ENCODE peak calls at places on chromosomes 1 and 21, in four cellular contexts. S is adrenal gland, X is IMR-90, W is erythroblast. P is an unnamed sample.

GRCh38 chr21:46129846-46130651 is 25.3 kb downstream of the FTCD start:
- DNase-seq in S (no peak), X (no peak), W (no peak), P (no peak)

GRCh38 chr1:7467476-7468175 is 303.5 kb upstream of the VAMP3 start:
- DNase-seq in S (no peak), X (no peak), W (no peak), P (no peak)

GRCh38 chr1:169119405-169119804 is 12.9 kb downstream of the ATP1B1 start:
- DNase-seq in S (no peak), X (peak), W (no peak), P (no peak)

GRCh38 chr1:227793079-227793947 is 22.2 kb upstream of the PRSS38 start:
- DNase-seq in S (no peak), X (no peak), W (no peak), P (no peak)

GRCh38 chr1:2330511-2331199 is 60.7 kb downstream of the MORN1 start:
- DNase-seq in S (no peak), X (peak), W (no peak), P (no peak)

GRCh38 chr1:170680428-170680827 is 16.5 kb downstream of the PRRX1 start:
- DNase-seq in S (no peak), X (peak), W (no peak), P (no peak)

GRCh38 chr1:20899154-20899972 is 112.3 kb upstream of the HP1BP3 start:
- DNase-seq in S (no peak), X (no peak), W (no peak), P (no peak)

GRCh38 chr1:217713223-217713622 is 82.1 kb downstream of the SPATA17 start:
- DNase-seq in S (no peak), X (peak), W (no peak), P (no peak)

GRCh38 chr21:42223826-42224575 is 5.1 kb downstream of the ABCG1 start:
- DNase-seq in S (no peak), X (no peak), W (no peak), P (no peak)

GRCh38 chr1:7656821-7657220 is 114.3 kb upstream of the VAMP3 start:
- DNase-seq in S (no peak), X (no peak), W (no peak), P (no peak)

GRCh38 chr1:67004176-67004575 is 49.8 kb downstream of the SLC35D1 start:
- DNase-seq in S (no peak), X (peak), W (no peak), P (no peak)

GRCh38 chr1:109423498-109423897 is 2.8 kb downstream of the PSMA5 start:
- DNase-seq in S (no peak), X (no peak), W (no peak), P (no peak)

GRCh38 chr1:234980657-234981396 is 147.8 kb downstream of the TOMM20 start:
- DNase-seq in S (peak), X (peak), W (peak), P (peak)

GRCh38 chr1:12600880-12601633 is 17.0 kb downstream of the DHRS3 start:
- DNase-seq in S (no peak), X (no peak), W (peak), P (peak)

GRCh38 chr1:174858301-174858700 is 141.4 kb upstream of the CACYBP start:
- DNase-seq in S (no peak), X (no peak), W (no peak), P (no peak)

GRCh38 chr1:239814306-239814881 is 277.3 kb upstream of the FMN2 start:
- DNase-seq in S (peak), X (peak), W (no peak), P (peak)

GRCh38 chr1:213989071-213989739 is 1.4 kb downstream of the PROX1 start:
- DNase-seq in S (peak), X (no peak), W (no peak), P (no peak)

GRCh38 chr1:4702927-4703326 is 48.5 kb downstream of the AJAP1 start:
- DNase-seq in S (no peak), X (no peak), W (no peak), P (no peak)

GRCh38 chr1:38076038-38076437 is 29.4 kb upstream of the POU3F1 start:
- DNase-seq in S (peak), X (peak), W (peak), P (peak)

GRCh38 chr1:173304529-173305227 is 97.5 kb upstream of the TNFSF4 start:
- DNase-seq in S (no peak), X (no peak), W (no peak), P (no peak)

GRCh38 chr1:228190182-228190581 is 17.7 kb upstream of the OBSCN start:
- DNase-seq in S (no peak), X (no peak), W (no peak), P (no peak)

GRCh38 chr1:155698382-155699038 is 9.6 kb downstream of the DAP3 start:
- DNase-seq in S (no peak), X (peak), W (no peak), P (no peak)

GRCh38 chr1:55427576-55427975 is 212.4 kb upstream of the USP24 start:
- DNase-seq in S (no peak), X (no peak), W (no peak), P (no peak)

GRCh38 chr1:102262994-102263393 is 266.3 kb upstream of the OLFM3 start:
- DNase-seq in S (no peak), X (no peak), W (no peak), P (peak)

GRCh38 chr1:200176181-200176580 is 148.7 kb downstream of the NR5A2 start:
- DNase-seq in S (no peak), X (no peak), W (no peak), P (no peak)

GRCh38 chr21:20783611-20784010 is 214.6 kb upstream of the NCAM2 start:
- DNase-seq in S (no peak), X (no peak), W (no peak), P (no peak)

GRCh38 chr1:44905276-44905675 is 62.2 kb upstream of the PTCH2 start:
- DNase-seq in S (no peak), X (peak), W (no peak), P (no peak)

GRCh38 chr1:26378088-26378878 is 5.7 kb upstream of the ZNF683 start:
- DNase-seq in S (peak), X (peak), W (peak), P (peak)

GRCh38 chr1:47179023-47179987 is 10.5 kb downstream of the PDZK1IP1 start:
- DNase-seq in S (peak), X (peak), W (peak), P (peak)
- TF ChIP-seq POLR2A in S (no peak), X (no peak), W (peak), P (peak)

DNA sequence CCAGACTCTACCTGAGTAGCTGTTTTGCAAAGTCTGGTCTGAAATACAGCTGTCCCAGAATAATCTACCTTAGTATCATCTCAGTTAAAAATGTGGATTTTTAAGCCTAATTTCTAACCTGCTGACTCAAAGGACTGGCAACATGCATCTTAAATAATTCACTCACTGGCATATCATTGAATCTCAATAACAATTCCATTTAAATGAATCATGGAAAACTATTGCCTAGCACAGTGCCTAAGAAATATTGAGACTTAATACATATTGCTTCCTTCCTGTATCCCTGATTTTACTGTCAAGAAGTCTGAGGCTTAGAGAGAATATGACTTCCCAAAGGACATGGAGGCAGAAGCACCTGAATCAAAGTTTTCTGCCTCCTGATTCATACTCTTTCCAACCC is 3.1 kb downstream of the CCDC190 start:
- DNase-seq in S (no peak), X (peak), W (no peak), P (no peak)
- TF ChIP-seq POLR2A in S (no peak), X (no peak), W (no peak), P (no peak)

GRCh38 chr1:9250586-9251381 is 16.2 kb downstream of the H6PD start:
- DNase-seq in S (peak), X (peak), W (no peak), P (no peak)
- TF ChIP-seq POLR2A in S (no peak), X (no peak), W (no peak), P (no peak)

GRCh38 chr1:246503341-246503740 is 3.7 kb downstream of the SMYD3 start:
- DNase-seq in S (no peak), X (peak), W (no peak), P (no peak)
- TF ChIP-seq POLR2A in S (no peak), X (no peak), W (no peak), P (no peak)

DNA sequence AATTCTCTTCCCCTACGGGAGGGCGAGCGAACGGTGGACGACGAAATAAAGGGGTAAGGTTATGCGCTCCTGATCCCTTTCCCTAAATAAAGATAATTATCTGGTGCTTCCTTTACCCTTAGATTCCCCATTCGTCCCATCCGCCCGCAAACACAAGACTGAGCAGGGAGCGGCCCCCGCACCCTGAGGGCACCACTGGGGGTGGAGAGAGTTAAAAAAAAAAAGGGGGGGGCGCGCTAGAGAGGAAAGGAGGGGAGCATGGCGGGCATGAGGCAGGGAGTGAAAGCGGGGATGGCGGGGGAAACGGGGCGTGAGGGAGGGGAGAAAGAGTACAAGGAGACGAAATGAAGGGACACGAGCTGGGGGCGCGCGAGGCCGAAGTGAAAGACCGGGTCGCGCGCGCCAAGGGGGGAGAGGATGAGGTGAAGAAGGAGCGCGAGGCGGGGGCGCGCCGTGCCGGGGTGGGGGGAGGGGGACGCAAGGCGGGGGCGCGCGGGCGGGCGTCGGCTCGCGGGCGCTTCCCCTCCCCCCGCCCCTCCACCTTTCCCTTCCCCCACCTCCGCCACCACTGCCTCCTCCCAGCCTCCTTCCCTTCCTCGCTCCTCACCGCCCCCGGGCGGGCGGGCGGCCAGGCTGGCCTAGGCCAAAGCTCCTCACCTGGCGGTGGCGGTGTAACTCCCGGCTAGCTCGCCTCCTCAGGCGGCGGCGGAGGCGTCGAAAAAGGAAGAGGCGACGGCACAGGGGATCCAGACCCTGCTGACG is 515 bp downstream of the GATAD2B start:
- DNase-seq in S (peak), X (no peak), W (peak), P (peak)
- TF ChIP-seq POLR2A in S (no peak), X (no peak), W (no peak), P (no peak)

GRCh38 chr21:33642896-33643657 is 776 bp downstream of the ITSN1 start:
- DNase-seq in S (peak), X (peak), W (peak), P (peak)

GRCh38 chr21:33640697-33641338 is 723 bp downstream of the CRYZL1 start:
- DNase-seq in S (peak), X (peak), W (peak), P (no peak)

GRCh38 chr21:33643658-33644311 is 1.5 kb downstream of the ITSN1 start:
- DNase-seq in S (no peak), X (no peak), W (peak), P (peak)

GRCh38 chr21:33642027-33642895 is at the start of gene ITSN1:
- DNase-seq in S (peak), X (peak), W (peak), P (peak)

DNA sequence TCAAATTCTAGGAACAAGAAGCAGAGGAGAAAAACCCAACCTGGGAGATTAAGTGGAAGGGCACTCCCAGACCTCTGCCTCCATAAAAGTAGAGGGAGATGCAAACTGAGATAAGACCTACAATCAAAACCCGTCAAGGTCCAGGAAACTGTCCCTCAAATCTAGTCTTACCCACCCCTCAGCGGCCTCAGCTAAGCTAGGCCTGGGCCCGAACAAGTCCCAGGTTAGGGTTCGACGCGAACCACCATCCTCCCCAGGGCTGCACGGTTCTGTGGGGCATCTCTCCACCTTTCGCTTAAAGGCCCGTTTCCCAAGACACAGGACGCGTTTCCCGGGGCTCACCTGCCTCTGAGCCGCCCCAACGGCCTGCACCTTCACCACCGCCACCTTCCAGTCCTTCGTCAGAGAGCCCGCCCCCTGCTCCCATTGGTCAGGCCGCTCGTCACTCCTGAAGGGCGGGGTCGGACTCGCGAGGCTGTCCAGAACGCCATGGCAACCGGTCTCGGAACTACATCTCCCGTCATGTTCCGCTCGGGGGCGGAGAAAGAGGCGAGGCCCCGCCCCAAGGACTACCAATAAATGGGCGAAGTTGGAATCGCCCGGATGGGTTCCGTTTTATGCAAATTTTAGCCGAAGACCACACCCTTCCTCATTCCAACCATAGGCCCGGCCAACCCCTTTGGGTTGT is at the start of gene CRYZL1:
- DNase-seq in S (peak), X (peak), W (peak), P (peak)
- TF ChIP-seq POLR2A in S (peak), X (peak), W (peak), P (peak)